ENCODE peak calls at places on chromosomes 4 and X, in four cellular contexts. One of them, this sample, is unnamed.

GRCh38 chrX:40202456-40202855 is 104.7 kb upstream of the BCOR start:
- DNase-seq in hippocampal formation: no peak
- DNase-seq in neural crest cell: no peak
- DNase-seq in endothelial cell: no peak
- DNase-seq in this sample: no peak

GRCh38 chr4:72112514-72113156 is 80.8 kb downstream of the NPFFR2 start:
- DNase-seq in hippocampal formation: no peak
- DNase-seq in neural crest cell: no peak
- DNase-seq in endothelial cell: no peak
- DNase-seq in this sample: no peak

GRCh38 chr4:124459196-124459921 is 253.2 kb downstream of the ANKRD50 start:
- DNase-seq in hippocampal formation: no peak
- DNase-seq in neural crest cell: no peak
- DNase-seq in endothelial cell: no peak
- DNase-seq in this sample: no peak

GRCh38 chrX:23668335-23668734 is 1.0 kb downstream of the PRDX4 start:
- DNase-seq in hippocampal formation: no peak
- DNase-seq in neural crest cell: no peak
- DNase-seq in endothelial cell: no peak
- DNase-seq in this sample: no peak

GRCh38 chr4:15963001-15963451 is at the start of gene FGFBP2:
- DNase-seq in hippocampal formation: peak; percentile 2
- DNase-seq in neural crest cell: peak; percentile 31
- DNase-seq in endothelial cell: peak; percentile 64
- DNase-seq in this sample: no peak

GRCh38 chr4:3461515-3462291 is 1.4 kb upstream of the DOK7 start:
- DNase-seq in hippocampal formation: no peak
- DNase-seq in neural crest cell: no peak
- DNase-seq in endothelial cell: no peak
- DNase-seq in this sample: no peak

GRCh38 chr4:151015458-151016344 is 617 bp upstream of the LRBA start:
- DNase-seq in hippocampal formation: peak; percentile 75
- DNase-seq in neural crest cell: peak; percentile 70
- DNase-seq in endothelial cell: peak; percentile 78
- DNase-seq in this sample: peak; percentile 12

GRCh38 chrX:11967986-11968385 is 170.3 kb upstream of the FRMPD4 start:
- DNase-seq in hippocampal formation: no peak
- DNase-seq in neural crest cell: no peak
- DNase-seq in endothelial cell: no peak
- DNase-seq in this sample: no peak

GRCh38 chr4:5205981-5206380 is 154.7 kb downstream of the STK32B start:
- DNase-seq in hippocampal formation: no peak
- DNase-seq in neural crest cell: no peak
- DNase-seq in endothelial cell: no peak
- DNase-seq in this sample: no peak

GRCh38 chr4:60313616-60314015 is 886.5 kb upstream of the ADGRL3 start:
- DNase-seq in hippocampal formation: no peak
- DNase-seq in neural crest cell: no peak
- DNase-seq in endothelial cell: no peak
- DNase-seq in this sample: no peak

GRCh38 chr4:53907772-53908171 is 156.6 kb downstream of the CHIC2 start:
- DNase-seq in hippocampal formation: no peak
- DNase-seq in neural crest cell: no peak
- DNase-seq in endothelial cell: no peak
- DNase-seq in this sample: no peak

GRCh38 chr4:137853424-137853823 is 321.1 kb upstream of the PCDH18 start:
- DNase-seq in hippocampal formation: no peak
- DNase-seq in neural crest cell: no peak
- DNase-seq in endothelial cell: no peak
- DNase-seq in this sample: no peak

GRCh38 chr4:150348079-150348478 is 233.9 kb upstream of the MAB21L2 start:
- DNase-seq in hippocampal formation: no peak
- DNase-seq in neural crest cell: no peak
- DNase-seq in endothelial cell: no peak
- DNase-seq in this sample: no peak

GRCh38 chr4:167890226-167890625 is 202.1 kb upstream of the ANXA10 start:
- DNase-seq in hippocampal formation: no peak
- DNase-seq in neural crest cell: no peak
- DNase-seq in endothelial cell: no peak
- DNase-seq in this sample: no peak

GRCh38 chr4:108223313-108223712 is 54.6 kb upstream of the LEF1 start:
- DNase-seq in hippocampal formation: no peak
- DNase-seq in neural crest cell: no peak
- DNase-seq in endothelial cell: no peak
- DNase-seq in this sample: no peak

GRCh38 chr4:99945718-99946345 is 586 bp downstream of the DNAJB14 start:
- DNase-seq in hippocampal formation: no peak
- DNase-seq in neural crest cell: no peak
- DNase-seq in endothelial cell: no peak
- DNase-seq in this sample: no peak

GRCh38 chr4:8038702-8039251 is 99.1 kb upstream of the AFAP1 start:
- DNase-seq in hippocampal formation: no peak
- DNase-seq in neural crest cell: no peak
- DNase-seq in endothelial cell: no peak
- DNase-seq in this sample: no peak

GRCh38 chr4:25826074-25826752 is 36.6 kb downstream of the SEL1L3 start:
- DNase-seq in hippocampal formation: no peak
- DNase-seq in neural crest cell: no peak
- DNase-seq in endothelial cell: no peak
- DNase-seq in this sample: no peak

GRCh38 chr4:40193018-40193571 is 3.7 kb upstream of the RHOH start:
- DNase-seq in hippocampal formation: no peak
- DNase-seq in neural crest cell: no peak
- DNase-seq in endothelial cell: no peak
- DNase-seq in this sample: no peak

GRCh38 chr4:163693776-163694175 is 199.3 kb downstream of the TMA16 start:
- DNase-seq in hippocampal formation: no peak
- DNase-seq in neural crest cell: no peak
- DNase-seq in endothelial cell: no peak
- DNase-seq in this sample: no peak

GRCh38 chrX:11066812-11067211 is 44.3 kb upstream of the HCCS start:
- DNase-seq in hippocampal formation: no peak
- DNase-seq in neural crest cell: no peak
- DNase-seq in endothelial cell: no peak
- DNase-seq in this sample: no peak

GRCh38 chr4:152515678-152516077 is 20.2 kb downstream of the FBXW7 start:
- DNase-seq in hippocampal formation: no peak
- DNase-seq in neural crest cell: no peak
- DNase-seq in endothelial cell: no peak
- DNase-seq in this sample: no peak

GRCh38 chrX:109826954-109827708 is 94.1 kb upstream of the ACSL4 start:
- DNase-seq in hippocampal formation: no peak
- DNase-seq in neural crest cell: no peak
- DNase-seq in endothelial cell: no peak
- DNase-seq in this sample: no peak

GRCh38 chr4:111399523-111400135 is 745.6 kb upstream of the FAM241A start:
- DNase-seq in hippocampal formation: peak; percentile 12
- DNase-seq in neural crest cell: no peak
- DNase-seq in endothelial cell: no peak
- DNase-seq in this sample: no peak

GRCh38 chr4:8317474-8317873 is 47.9 kb downstream of the HTRA3 start:
- DNase-seq in hippocampal formation: no peak
- DNase-seq in neural crest cell: no peak
- DNase-seq in endothelial cell: no peak
- DNase-seq in this sample: no peak

GRCh38 chrX:44651347-44651746 is 108.7 kb upstream of the FUNDC1 start:
- DNase-seq in hippocampal formation: peak; percentile 0
- DNase-seq in neural crest cell: no peak
- DNase-seq in endothelial cell: peak; percentile 5
- DNase-seq in this sample: no peak

GRCh38 chr4:123622572-123622971 is 226.0 kb downstream of the SPRY1 start:
- DNase-seq in hippocampal formation: no peak
- DNase-seq in neural crest cell: no peak
- DNase-seq in endothelial cell: no peak
- DNase-seq in this sample: no peak